ENCODE peak calls at places on chromosomes 7 and 10, in five cellular contexts. D is nephron progenitor cell, C is HFF-Myc, L is kidney, H is A549. V is an unnamed sample.

GRCh38 chr7:139966906-139967305 is 95.8 kb downstream of the PARP12 start:
- DNase-seq in L (no peak), D (no peak), H (no peak), C (no peak), V (no peak)

GRCh38 chr7:130489140-130489967 is 2.5 kb upstream of the MEST start:
- DNase-seq in L (no peak), H (no peak), C (no peak), D (peak; percentile 16), V (peak; percentile 56)

GRCh38 chr7:97381815-97382214 is 264.3 kb downstream of the SDHAF3 start:
- DNase-seq in D (no peak), L (no peak), C (no peak), H (no peak), V (no peak)

GRCh38 chr10:12539350-12540164 is 190.2 kb downstream of the CAMK1D start:
- DNase-seq in D (no peak), L (no peak), C (no peak), H (no peak), V (no peak)

GRCh38 chr7:35185908-35186731 is 67.8 kb downstream of the TBX20 start:
- DNase-seq in L (peak; percentile 71), C (no peak), D (peak; percentile 67), H (peak; percentile 84), V (no peak)

GRCh38 chr10:5555881-5556280 is 31.1 kb downstream of the CALML3 start:
- DNase-seq in H (no peak), L (no peak), D (no peak), C (no peak), V (no peak)

GRCh38 chr10:33334839-33335549 is 527 bp upstream of the NRP1 start:
- DNase-seq in C (no peak), L (peak; percentile 96), H (peak; percentile 88), D (peak; percentile 78), V (peak; percentile 79)

GRCh38 chr7:39509441-39509840 is 56.8 kb upstream of the YAE1 start:
- DNase-seq in C (no peak), H (no peak), L (no peak), D (no peak), V (no peak)

GRCh38 chr7:44240983-44241510 is 40.3 kb downstream of the YKT6 start:
- DNase-seq in C (peak; percentile 39), H (peak; percentile 84), L (no peak), D (peak; percentile 72), V (peak; percentile 68)

GRCh38 chr7:44977956-44978355 is 859 bp downstream of the MYO1G start:
- DNase-seq in H (no peak), L (peak; percentile 70), C (no peak), D (no peak), V (no peak)

GRCh38 chr10:42955493-42955889 is 121.4 kb upstream of the RET start:
- DNase-seq in C (no peak), H (no peak), D (no peak), L (peak; percentile 32), V (no peak)

GRCh38 chr7:32088336-32088975 is 18.2 kb upstream of the PDE1C start:
- DNase-seq in L (no peak), D (no peak), H (no peak), C (no peak), V (no peak)

GRCh38 chr7:155365146-155365874 is 67.6 kb downstream of the INSIG1 start:
- DNase-seq in C (no peak), D (no peak), L (peak; percentile 22), H (no peak), V (no peak)

GRCh38 chr10:91197044-91197651 is 23.3 kb upstream of the PCGF5 start:
- DNase-seq in D (no peak), L (peak; percentile 63), C (no peak), H (no peak), V (no peak)

GRCh38 chr10:117240730-117241529 is at the start of gene SLC18A2:
- DNase-seq in H (no peak), L (peak; percentile 55), C (no peak), D (peak; percentile 59), V (no peak)

GRCh38 chr10:93804200-93804599 is 46.5 kb downstream of the LGI1 start:
- DNase-seq in C (no peak), D (no peak), H (no peak), L (no peak), V (no peak)

GRCh38 chr7:17109017-17109416 is 189.4 kb upstream of the AHR start:
- DNase-seq in L (no peak), H (no peak), D (no peak), C (no peak), V (peak; percentile 45)

GRCh38 chr10:50917486-50917885 is 32.1 kb upstream of the A1CF start:
- DNase-seq in C (no peak), H (no peak), L (no peak), D (no peak), V (peak; percentile 20)

GRCh38 chr10:75110006-75110632 is 1.3 kb upstream of the SAMD8 start:
- DNase-seq in D (no peak), C (no peak), H (no peak), L (peak; percentile 74), V (no peak)

GRCh38 chr7:150986099-150986512 is 4.7 kb upstream of the NOS3 start:
- DNase-seq in H (peak; percentile 64), C (no peak), L (no peak), D (peak; percentile 78), V (peak; percentile 41)

GRCh38 chr7:76396039-76396732 is 13.3 kb downstream of the SSC4D start:
- DNase-seq in L (no peak), D (no peak), C (no peak), H (peak; percentile 60), V (no peak)

GRCh38 chr7:22173884-22174573 is 182.9 kb downstream of the RAPGEF5 start:
- DNase-seq in H (no peak), D (no peak), L (no peak), C (no peak), V (no peak)

DNA sequence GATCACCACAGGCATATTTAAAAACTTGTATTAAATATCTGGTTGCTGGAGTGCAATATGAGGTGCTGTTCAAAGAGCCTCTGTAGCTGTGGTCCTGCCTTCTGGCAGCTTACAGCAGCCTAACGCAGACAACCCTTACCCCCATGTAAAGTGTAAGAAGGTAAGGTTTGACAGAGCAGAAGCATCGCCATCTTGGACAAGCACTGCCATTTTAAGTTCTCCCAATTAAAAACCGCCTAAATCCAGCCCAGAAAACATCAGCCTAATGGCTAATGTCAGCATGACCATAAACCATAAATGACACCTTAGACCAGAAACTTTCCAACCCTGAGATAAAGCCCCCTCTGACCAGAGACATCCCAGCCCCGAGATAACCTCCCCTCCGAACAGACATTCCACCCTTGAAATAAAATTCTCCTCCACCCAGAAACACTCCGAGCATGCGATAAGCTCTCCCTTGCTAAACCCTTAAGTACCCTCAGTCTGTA is 5.3 kb upstream of the OIT3 start:
- DNase-seq in L (no peak), H (no peak), D (no peak), C (no peak), V (no peak)
- TF ChIP-seq CTCF in L (no peak), H (no peak), D (no peak), C (no peak), V (no peak)

DNA sequence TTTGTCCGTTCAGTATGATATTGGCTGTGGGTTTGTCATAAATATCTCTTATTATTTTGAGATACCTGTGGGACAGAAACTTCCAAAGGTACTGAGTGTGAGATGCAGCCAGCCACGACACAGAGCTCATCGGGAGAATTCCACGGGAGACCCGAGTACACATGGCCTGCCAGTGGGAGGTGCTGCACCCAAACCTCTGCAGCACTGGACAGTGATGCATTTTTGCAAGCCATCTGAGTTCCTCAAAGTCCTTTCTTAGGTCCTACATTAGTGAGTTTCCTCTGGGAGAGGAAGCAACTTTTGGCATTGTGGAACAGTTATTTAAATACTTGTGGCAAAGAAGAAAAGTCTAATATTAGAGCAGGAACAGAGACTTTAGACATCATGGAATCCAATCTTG is 77.5 kb downstream of the ARID5B start:
- DNase-seq in H (no peak), D (no peak), C (no peak), L (no peak), V (no peak)
- TF ChIP-seq CTCF in H (no peak), D (no peak), C (no peak), L (peak; percentile 21), V (no peak)

DNA sequence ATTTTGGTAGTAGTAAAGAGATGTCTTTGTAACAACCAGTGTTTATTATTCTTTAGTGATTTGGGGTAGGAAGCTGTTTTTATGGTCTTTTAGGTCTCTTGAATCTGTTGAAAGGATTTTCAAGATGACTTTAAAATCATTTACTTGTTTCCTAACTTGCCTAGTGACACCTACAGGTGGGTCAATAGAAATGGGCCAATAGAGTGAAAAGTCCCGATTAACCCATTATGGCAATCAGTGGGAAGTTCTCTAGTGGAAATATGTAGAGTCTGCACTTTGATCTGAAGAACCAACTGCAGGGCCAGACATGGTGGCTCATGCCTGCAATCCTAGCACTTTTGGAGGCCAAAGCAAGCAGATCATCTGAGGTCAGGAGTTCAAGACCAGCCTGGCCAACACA is 374.7 kb upstream of the BMPER start:
- DNase-seq in C (no peak), D (no peak), L (no peak), H (no peak), V (no peak)
- TF ChIP-seq CTCF in C (no peak), D (no peak), L (no peak), H (no peak), V (no peak)

GRCh38 chr7:134476044-134476443 is 17.1 kb upstream of the AKR1B1 start:
- DNase-seq in H (no peak), L (no peak), C (no peak), D (no peak), V (no peak)
- TF ChIP-seq CTCF in H (no peak), L (no peak), C (no peak), D (no peak), V (no peak)

GRCh38 chr10:21991785-21992184 is 11.7 kb downstream of the DNAJC1 start:
- DNase-seq in H (no peak), D (no peak), C (no peak), L (no peak), V (no peak)
- TF ChIP-seq CTCF in H (no peak), D (no peak), C (no peak), L (no peak), V (no peak)

GRCh38 chr7:99928994-99929729 is at the start of gene GJC3:
- DNase-seq in D (peak; percentile 53), H (peak; percentile 75), L (peak; percentile 74), C (peak; percentile 26), V (peak; percentile 66)
- TF ChIP-seq CTCF in D (peak; percentile 13), H (peak; percentile 54), L (peak; percentile 23), C (peak; percentile 27), V (peak; percentile 50)